ENCODE peak calls at places on chromosomes 3 and 15, in four cellular contexts. C is BE2C; E is activated naive CD8-positive, alpha-beta T cell treated with anti-CD3 and anti-CD28 coated beads, Interleukin-2, amount 50 U/mL, for 24 hours; U is ELR. J is an unnamed sample.

GRCh38 chr15:53037904-53038303 is 247.8 kb upstream of the ONECUT1 start:
- DNase-seq in C (no peak), E (no peak), U (no peak), J (no peak)

GRCh38 chr3:10373686-10374261 is 52.9 kb upstream of the SEC13 start:
- DNase-seq in C (no peak), E (no peak), U (peak; percentile 75), J (peak; percentile 45)

GRCh38 chr3:98817546-98817945 is 54.4 kb downstream of the ST3GAL6 start:
- DNase-seq in C (no peak), E (no peak), U (peak; percentile 74), J (peak; percentile 46)

GRCh38 chr3:23825802-23826201 is 20.0 kb downstream of the UBE2E1 start:
- DNase-seq in C (no peak), E (no peak), U (no peak), J (no peak)

GRCh38 chr3:185401319-185401955 is 38.5 kb downstream of the MAP3K13 start:
- DNase-seq in C (peak; percentile 77), E (no peak), U (peak; percentile 24), J (no peak)

GRCh38 chr3:141241248-141242034 is 9.8 kb downstream of the PXYLP1 start:
- DNase-seq in C (no peak), E (no peak), U (no peak), J (no peak)

GRCh38 chr15:70336425-70337009 is 238.8 kb upstream of the TLE3 start:
- DNase-seq in C (no peak), E (no peak), U (no peak), J (no peak)

GRCh38 chr3:30253832-30254231 is 352.6 kb upstream of the TGFBR2 start:
- DNase-seq in C (no peak), E (no peak), U (no peak), J (no peak)

GRCh38 chr3:192907784-192908183 is 9.9 kb downstream of the MB21D2 start:
- DNase-seq in C (no peak), E (no peak), U (peak; percentile 59), J (no peak)

GRCh38 chr3:197458179-197458707 is 97.5 kb downstream of the BDH1 start:
- DNase-seq in C (no peak), E (peak; percentile 60), U (peak; percentile 50), J (no peak)

GRCh38 chr3:183490211-183490601 is 61.8 kb upstream of the MCF2L2 start:
- DNase-seq in C (no peak), E (no peak), U (no peak), J (no peak)

GRCh38 chr15:58473720-58474119 is 41.9 kb downstream of the LIPC start:
- DNase-seq in C (no peak), E (no peak), U (peak; percentile 69), J (peak; percentile 68)

GRCh38 chr15:73305331-73306211 is 63.2 kb downstream of the HCN4 start:
- DNase-seq in C (peak; percentile 69), E (no peak), U (peak; percentile 73), J (peak; percentile 66)

GRCh38 chr3:24519368-24520100 is 24.9 kb upstream of the THRB start:
- DNase-seq in C (no peak), E (no peak), U (no peak), J (no peak)

GRCh38 chr3:65052101-65052500 is 364.3 kb upstream of the ADAMTS9 start:
- DNase-seq in C (no peak), E (no peak), U (no peak), J (peak; percentile 11)

GRCh38 chr15:59828871-59829270 is 139.8 kb upstream of the BNIP2 start:
- DNase-seq in C (no peak), E (no peak), U (no peak), J (peak; percentile 9)

GRCh38 chr3:169497567-169498257 is 165.8 kb downstream of the MECOM start:
- DNase-seq in C (no peak), E (no peak), U (peak; percentile 2), J (no peak)

GRCh38 chr15:50767332-50767861 is 1.9 kb upstream of the SPPL2A start:
- DNase-seq in C (no peak), E (no peak), U (no peak), J (no peak)

GRCh38 chr15:49044761-49045571 is 1.3 kb downstream of the SECISBP2L start:
- DNase-seq in C (no peak), E (no peak), U (peak; percentile 23), J (no peak)

GRCh38 chr3:191361456-191361855 is 31.1 kb upstream of the UTS2B start:
- DNase-seq in C (no peak), E (no peak), U (no peak), J (no peak)

GRCh38 chr3:127691494-127691893 is 18.7 kb downstream of the ABTB1 start:
- DNase-seq in C (peak; percentile 4), E (no peak), U (no peak), J (no peak)

GRCh38 chr3:113968986-113969385 is 21.2 kb downstream of the ZDHHC23 start:
- DNase-seq in C (no peak), E (no peak), U (no peak), J (no peak)

GRCh38 chr3:117820900-117821299 is 1111.3 kb downstream of the TUSC7 start:
- DNase-seq in C (no peak), E (no peak), U (peak; percentile 10), J (no peak)

GRCh38 chr15:74044267-74045110 is 37.9 kb downstream of the GOLGA6A start:
- DNase-seq in C (no peak), E (no peak), U (no peak), J (no peak)

GRCh38 chr3:30408105-30408557 is 198.3 kb upstream of the TGFBR2 start:
- DNase-seq in C (no peak), E (no peak), U (no peak), J (no peak)

GRCh38 chr15:98649996-98650870 is 1.9 kb downstream of the IGF1R start:
- DNase-seq in C (peak; percentile 44), E (peak; percentile 51), U (peak; percentile 40), J (no peak)

GRCh38 chr15:71515375-71516186 is 294.8 kb upstream of the NR2E3 start:
- DNase-seq in C (no peak), E (no peak), U (no peak), J (no peak)

GRCh38 chr3:105997800-105998526 is 129.2 kb upstream of the CBLB start:
- DNase-seq in C (no peak), E (no peak), U (peak; percentile 93), J (peak; percentile 89)

GRCh38 chr3:190326930-190327329 is 4.7 kb upstream of the CLDN1 start:
- DNase-seq in C (no peak), E (no peak), U (no peak), J (no peak)

GRCh38 chr15:52295421-52295991 is at the start of gene MYO5C:
- DNase-seq in C (peak; percentile 70), E (no peak), U (no peak), J (no peak)

GRCh38 chr3:134463676-134464611 is 21.8 kb downstream of the ANAPC13 start:
- DNase-seq in C (no peak), E (no peak), U (peak; percentile 89), J (peak; percentile 63)

GRCh38 chr3:64612082-64612860 is 75.5 kb downstream of the ADAMTS9 start:
- DNase-seq in C (peak; percentile 30), E (no peak), U (no peak), J (peak; percentile 3)

GRCh38 chr3:117885046-117885445 is 1149.6 kb downstream of the IGSF11 start:
- DNase-seq in C (no peak), E (no peak), U (no peak), J (peak; percentile 34)

GRCh38 chr15:35697549-35698299 is 151.8 kb upstream of the DPH6 start:
- DNase-seq in C (no peak), E (no peak), U (peak; percentile 11), J (peak; percentile 66)